ENCODE peak calls at places on chromosome 6, in five cellular contexts. F is GM20000, V is T-helper 2 cell, E is pulmonary artery endothelial cell, K is activated T-cell treated with anti-CD3 and anti-CD28 coated beads for 1 hour. B is an unnamed sample.
A peak's percentile ranks its signal among the peaks of the same experiment; 100 is the strongest.

GRCh38 chr6:127900935-127901334 is at the start of gene THEMIS:
- DNase-seq in F (no peak), V (peak; percentile 68), E (no peak), K (peak; percentile 24), B (no peak)

GRCh38 chr6:136341967-136342366 is 52.3 kb upstream of the BCLAF1 start:
- DNase-seq in F (no peak), V (no peak), E (no peak), K (no peak), B (no peak)

GRCh38 chr6:35417979-35418661 is 34.0 kb upstream of the FANCE start:
- DNase-seq in F (no peak), V (no peak), E (no peak), K (no peak), B (peak; percentile 78)

GRCh38 chr6:152338335-152339125 is 298.6 kb downstream of the SYNE1 start:
- DNase-seq in F (peak; percentile 52), V (peak; percentile 14), E (no peak), K (peak; percentile 53), B (peak; percentile 67)

GRCh38 chr6:53524455-53524815 is 20.5 kb downstream of the GCLC start:
- DNase-seq in F (no peak), V (no peak), E (no peak), K (no peak), B (no peak)

GRCh38 chr6:135938588-135939215 is 87.2 kb downstream of the PDE7B start:
- DNase-seq in F (peak; percentile 14), V (no peak), E (no peak), K (no peak), B (peak; percentile 51)

GRCh38 chr6:101800598-101800997 is 407.1 kb downstream of the GRIK2 start:
- DNase-seq in F (no peak), V (no peak), E (no peak), K (no peak), B (no peak)

GRCh38 chr6:79403525-79403924 is 133.7 kb downstream of the LCA5 start:
- DNase-seq in F (no peak), V (no peak), E (no peak), K (no peak), B (no peak)

GRCh38 chr6:146874278-146875018 is 275.7 kb downstream of the ADGB start:
- DNase-seq in F (no peak), V (no peak), E (no peak), K (no peak), B (no peak)

GRCh38 chr6:44855562-44856494 is 468.3 kb downstream of the CDC5L start:
- DNase-seq in F (no peak), V (no peak), E (no peak), K (no peak), B (peak; percentile 7)